ENCODE peak calls at places on chromosomes 7 and 10, in four cellular contexts. V is IMR-90, D is OCI-LY7, L is K562. P is an unnamed sample.

GRCh38 chr7:117385340-117386124 is 41.8 kb downstream of the ASZ1 start:
- DNase-seq in V (peak; percentile 53), D (peak; percentile 7), L (no peak), P (no peak)

GRCh38 chr7:151693140-151693539 is 173.4 kb upstream of the RHEB start:
- DNase-seq in V (no peak), D (no peak), L (no peak), P (no peak)

GRCh38 chr10:112782176-112782907 is 167.7 kb upstream of the TCF7L2 start:
- DNase-seq in V (no peak), D (no peak), L (no peak), P (no peak)

GRCh38 chr7:27767374-27767773 is 27.4 kb downstream of the TAX1BP1 start:
- DNase-seq in V (peak; percentile 24), D (no peak), L (no peak), P (no peak)

GRCh38 chr7:148941598-148942280 is 57.6 kb upstream of the EZH2 start:
- DNase-seq in V (peak; percentile 52), D (peak; percentile 70), L (peak; percentile 64), P (peak; percentile 61)

GRCh38 chr10:77594171-77594783 is 43.3 kb downstream of the KCNMA1 start:
- DNase-seq in V (no peak), D (no peak), L (no peak), P (no peak)

GRCh38 chr7:105954711-105955110 is 8.4 kb upstream of the CDHR3 start:
- DNase-seq in V (no peak), D (no peak), L (no peak), P (peak; percentile 83)

GRCh38 chr7:8290645-8291308 is 28.8 kb upstream of the ICA1 start:
- DNase-seq in V (no peak), D (no peak), L (no peak), P (peak; percentile 100)

GRCh38 chr10:13272164-13272571 is 27.7 kb downstream of the PHYH start:
- DNase-seq in V (peak; percentile 54), D (peak; percentile 94), L (no peak), P (no peak)

GRCh38 chr7:41637051-41637450 is 65.8 kb downstream of the INHBA start:
- DNase-seq in V (peak; percentile 49), D (no peak), L (no peak), P (no peak)

GRCh38 chr7:128888756-128889095 is 21.8 kb downstream of the KCP start:
- DNase-seq in V (no peak), D (no peak), L (no peak), P (no peak)

GRCh38 chr7:73786588-73786987 is 16.5 kb upstream of the CLDN3 start:
- DNase-seq in V (no peak), D (no peak), L (no peak), P (peak; percentile 14)

GRCh38 chr7:137850586-137850985 is 3.8 kb upstream of the DGKI start:
- DNase-seq in V (peak; percentile 71), D (no peak), L (no peak), P (no peak)

GRCh38 chr7:147412782-147413186 is 1177.8 kb upstream of the C7orf33 start:
- DNase-seq in V (peak; percentile 91), D (no peak), L (no peak), P (peak; percentile 20)

GRCh38 chr10:30737931-30738391 is 108.4 kb upstream of the LYZL2 start:
- DNase-seq in V (no peak), D (no peak), L (no peak), P (no peak)

GRCh38 chr10:97427571-97428179 is 1.7 kb downstream of the PGAM1 start:
- DNase-seq in V (peak; percentile 36), D (no peak), L (no peak), P (peak; percentile 74)

GRCh38 chr10:36182059-36182654 is 540.1 kb upstream of the FZD8 start:
- DNase-seq in V (no peak), D (no peak), L (no peak), P (no peak)

GRCh38 chr10:106479619-106480018 is 684.9 kb downstream of the SORCS1 start:
- DNase-seq in V (no peak), D (no peak), L (no peak), P (peak; percentile 2)

GRCh38 chr10:7826971-7827370 is 8.7 kb downstream of the TAF3 start:
- DNase-seq in V (peak; percentile 74), D (no peak), L (no peak), P (peak; percentile 41)

GRCh38 chr7:142671506-142671905 is 77.8 kb upstream of the PRSS1 start:
- DNase-seq in V (no peak), D (peak; percentile 34), L (no peak), P (no peak)

GRCh38 chr10:117546020-117546629 is 3.6 kb downstream of the EMX2 start:
- DNase-seq in V (no peak), D (no peak), L (no peak), P (no peak)

GRCh38 chr10:62527019-62527827 is 153.1 kb downstream of the ZNF365 start:
- DNase-seq in V (no peak), D (peak; percentile 89), L (no peak), P (no peak)

GRCh38 chr10:100186813-100187212 is 984 bp upstream of the ERLIN1 start:
- DNase-seq in V (no peak), D (peak; percentile 51), L (peak; percentile 10), P (no peak)

GRCh38 chr7:157526604-157527003 is 189.8 kb downstream of the DNAJB6 start:
- DNase-seq in V (no peak), D (no peak), L (no peak), P (no peak)

GRCh38 chr10:101803511-101803910 is 14.7 kb downstream of the OGA start:
- DNase-seq in V (peak; percentile 39), D (no peak), L (no peak), P (no peak)

GRCh38 chr10:67075381-67076001 is 149.7 kb downstream of the LRRTM3 start:
- DNase-seq in V (no peak), D (no peak), L (no peak), P (peak; percentile 47)

GRCh38 chr7:17988136-17988535 is 39.5 kb downstream of the PRPS1L1 start:
- DNase-seq in V (no peak), D (no peak), L (no peak), P (no peak)

GRCh38 chr7:114084381-114085312 is 165.8 kb upstream of the PPP1R3A start:
- DNase-seq in V (no peak), D (no peak), L (no peak), P (no peak)

GRCh38 chr10:90125966-90126600 is 424.7 kb downstream of the KIF20B start:
- DNase-seq in V (no peak), D (no peak), L (no peak), P (no peak)

GRCh38 chr7:5421626-5422323 is 1.9 kb downstream of the TNRC18 start:
- DNase-seq in V (peak; percentile 82), D (no peak), L (peak; percentile 28), P (no peak)

GRCh38 chr7:42742321-42742720 is 169.5 kb downstream of the C7orf25 start:
- DNase-seq in V (no peak), D (no peak), L (no peak), P (no peak)

GRCh38 chr10:132308588-132309451 is 1.1 kb upstream of the STK32C start:
- DNase-seq in V (no peak), D (no peak), L (no peak), P (peak; percentile 29)

GRCh38 chr7:141544831-141545230 is 6.4 kb upstream of the AGK start:
- DNase-seq in V (no peak), D (no peak), L (no peak), P (no peak)

GRCh38 chr7:50332241-50333176 is 28.0 kb downstream of the IKZF1 start:
- DNase-seq in V (no peak), D (no peak), L (no peak), P (no peak)

GRCh38 chr7:50329775-50330174 is 25.3 kb downstream of the IKZF1 start:
- DNase-seq in V (no peak), D (peak; percentile 73), L (no peak), P (peak; percentile 23)

GRCh38 chr7:50330701-50331100 is 26.2 kb downstream of the IKZF1 start:
- DNase-seq in V (no peak), D (peak; percentile 55), L (no peak), P (no peak)

GRCh38 chr7:50331564-50332208 is 27.2 kb downstream of the IKZF1 start:
- DNase-seq in V (no peak), D (peak; percentile 74), L (no peak), P (no peak)

DNA sequence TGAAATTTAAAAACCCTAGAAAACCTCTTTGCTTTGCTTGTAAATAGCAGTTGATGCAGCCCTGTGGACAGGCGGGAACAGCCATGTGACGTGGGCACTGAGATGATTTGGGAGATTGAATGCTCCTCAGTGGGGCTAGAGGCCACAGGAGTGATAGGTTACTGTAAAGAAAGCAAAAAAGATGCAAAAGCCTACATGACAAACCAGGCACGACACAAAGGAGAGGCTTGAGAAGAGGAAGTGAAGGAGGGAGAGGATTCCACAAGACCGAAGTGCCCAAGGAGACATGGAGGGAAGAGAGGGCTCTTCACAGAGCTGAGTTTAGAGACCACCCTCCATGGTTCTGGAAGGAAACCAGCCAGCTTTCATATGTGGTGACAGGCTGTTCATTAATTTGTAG is 25.7 kb downstream of the IKZF1 start:
- DNase-seq in V (no peak), D (no peak), L (no peak), P (no peak)
- H3K27ac ChIP-seq in V (no peak overlapping the region), D (peak overlapping the region; percentile 80), L (no peak overlapping the region), P (no peak overlapping the region)

DNA sequence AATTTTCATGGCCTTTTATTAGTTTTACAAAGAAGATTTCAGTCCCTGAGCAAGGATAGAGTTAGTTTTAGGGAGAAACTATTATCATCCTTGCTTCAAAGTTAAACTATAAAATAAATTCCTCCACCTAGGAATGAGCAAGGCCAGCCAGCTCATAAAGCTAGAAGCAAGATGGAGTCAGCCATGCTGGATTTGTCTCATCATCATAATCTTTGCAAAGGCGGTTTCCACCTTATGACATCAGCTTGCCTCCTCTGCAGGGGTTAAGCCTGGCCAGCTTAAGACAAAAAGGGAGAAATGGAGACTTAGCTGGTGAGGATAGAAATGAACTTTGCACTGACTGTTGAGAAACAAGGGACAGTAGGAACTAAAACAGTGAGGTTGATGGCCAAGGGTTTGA is 18.7 kb downstream of the SSMEM1 start:
- DNase-seq in V (no peak), D (no peak), L (no peak), P (no peak)
- H2AFZ ChIP-seq in V (no peak overlapping the region), D (no peak overlapping the region), L (peak overlapping the region; percentile 43), P (no peak overlapping the region)

DNA sequence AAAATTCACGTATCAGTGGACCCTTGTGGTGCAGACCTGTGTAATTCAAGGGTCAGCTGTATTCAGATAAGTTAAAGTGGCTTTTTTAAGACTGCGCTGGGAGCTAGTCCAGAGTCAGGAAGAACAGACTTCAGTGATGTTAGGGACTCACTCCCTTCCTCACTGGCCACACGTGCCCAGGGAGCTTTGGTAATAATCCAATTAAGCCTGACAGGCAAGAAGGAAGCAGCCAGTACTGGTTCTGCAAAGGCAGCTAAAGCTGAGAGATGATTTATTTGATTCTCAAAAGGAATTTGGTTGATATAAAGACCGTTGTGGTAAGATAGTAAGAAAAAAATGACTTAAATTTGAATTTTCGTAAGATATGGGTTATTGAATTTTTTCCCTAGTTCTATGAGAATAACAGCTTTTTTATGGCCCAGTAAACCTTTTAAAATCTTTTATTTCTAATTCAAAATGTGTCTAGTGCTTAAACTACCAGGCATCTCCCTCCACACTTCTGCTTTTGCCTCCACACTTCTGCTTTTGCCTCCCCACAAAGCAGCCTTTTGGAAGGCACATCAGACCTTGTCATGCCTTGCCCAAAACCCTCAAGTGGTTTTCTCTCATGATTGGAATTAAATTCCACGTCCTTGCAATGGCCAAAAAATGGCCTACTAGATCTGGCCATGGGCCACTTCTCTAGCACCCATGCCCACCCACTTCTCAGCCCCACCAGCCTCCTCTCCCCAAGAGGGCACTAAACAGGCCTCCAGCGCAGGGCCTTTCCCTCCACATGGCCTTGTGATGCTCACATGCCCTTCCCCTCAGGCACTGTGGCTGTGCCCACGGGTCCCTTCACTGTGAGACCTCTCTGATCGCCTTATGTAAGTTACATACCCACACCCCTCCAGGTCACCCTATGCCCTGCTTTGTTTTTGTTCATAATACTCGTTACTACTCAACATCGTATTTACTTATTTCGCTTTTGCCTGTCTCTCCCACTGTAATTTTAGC is 92.5 kb downstream of the POU6F2 start:
- DNase-seq in V (no peak), D (no peak), L (no peak), P (no peak)
- H3K27ac ChIP-seq in V (no peak overlapping the region), D (no peak overlapping the region), L (no peak overlapping the region), P (no peak overlapping the region)

GRCh38 chr7:50791363-50791762 is 8.7 kb upstream of the GRB10 start:
- DNase-seq in V (no peak), D (no peak), L (no peak), P (no peak)
- H2AFZ ChIP-seq in V (no peak overlapping the region), D (no peak overlapping the region), L (no peak overlapping the region), P (no peak overlapping the region)

P was measured in trophoblast cell.